ENCODE peak calls at places on chromosomes 4 and X, in five cellular contexts. T is hippocampal formation; C is HT1080; L is AG08396; U is activated CD4-positive, CD25-positive, alpha-beta regulatory T cell. H is an unnamed sample.

GRCh38 chr4:179750374-179750773 is 2308.1 kb upstream of the AGA start:
- DNase-seq in L (no peak), U (no peak), C (peak; percentile 6), T (no peak), H (no peak)

GRCh38 chrX:130253916-130254315 is 14.8 kb downstream of the ZNF280C start:
- DNase-seq in T (no peak), U (no peak), C (no peak), L (no peak), H (no peak)

GRCh38 chr4:112060212-112060611 is 85.0 kb upstream of the FAM241A start:
- DNase-seq in T (no peak), U (no peak), L (no peak), C (peak; percentile 49), H (no peak)

GRCh38 chr4:60241886-60242285 is 958.2 kb upstream of the ADGRL3 start:
- DNase-seq in C (no peak), L (no peak), T (no peak), U (no peak), H (no peak)

GRCh38 chr4:663438-664428 is 10.3 kb downstream of the ATP5ME start:
- DNase-seq in T (no peak), U (peak; percentile 61), L (no peak), C (no peak), H (no peak)

GRCh38 chr4:8690216-8690786 is 97.7 kb downstream of the CPZ start:
- DNase-seq in C (no peak), T (no peak), U (no peak), L (no peak), H (peak; percentile 10)

GRCh38 chr4:142331646-142332045 is 514.5 kb downstream of the INPP4B start:
- DNase-seq in C (no peak), L (peak; percentile 15), U (no peak), T (no peak), H (no peak)

GRCh38 chrX:21645437-21646220 is 12.5 kb downstream of the KLHL34 start:
- DNase-seq in U (no peak), L (no peak), T (no peak), C (peak; percentile 50), H (no peak)

GRCh38 chr4:3747582-3747906 is 18.6 kb upstream of the ADRA2C start:
- DNase-seq in U (no peak), C (no peak), T (no peak), L (peak; percentile 47), H (no peak)

GRCh38 chrX:69615779-69616519 is at the start of gene EDA:
- DNase-seq in U (peak; percentile 18), L (peak; percentile 86), C (peak; percentile 87), T (peak; percentile 83), H (peak; percentile 85)

GRCh38 chr4:106585920-106586349 is 217.4 kb upstream of the GIMD1 start:
- DNase-seq in C (no peak), T (no peak), U (no peak), L (no peak), H (no peak)

GRCh38 chr4:133146574-133147198 is 2.4 kb upstream of the PCDH10 start:
- DNase-seq in U (no peak), C (peak; percentile 39), L (peak; percentile 45), T (no peak), H (no peak)

GRCh38 chrX:68415289-68415688 is 18.0 kb downstream of the OPHN1 start:
- DNase-seq in U (no peak), L (peak; percentile 16), C (peak; percentile 50), T (no peak), H (no peak)

GRCh38 chr4:176001171-176002006 is 64.3 kb upstream of the WDR17 start:
- DNase-seq in L (peak; percentile 18), C (peak; percentile 24), U (no peak), T (peak; percentile 59), H (peak; percentile 45)

GRCh38 chr4:154743683-154744340 is at the start of gene LRAT:
- DNase-seq in T (peak; percentile 44), U (no peak), C (no peak), L (peak; percentile 50), H (peak; percentile 56)

GRCh38 chr4:58749206-58749605 is 1639.0 kb upstream of the IGFBP7 start:
- DNase-seq in U (no peak), L (no peak), T (no peak), C (no peak), H (no peak)

GRCh38 chrX:19902110-19902509 is 14.7 kb upstream of the SH3KBP1 start:
- DNase-seq in L (no peak), C (no peak), U (no peak), T (no peak), H (no peak)

GRCh38 chrX:107480272-107480671 is 30.8 kb downstream of the FRMPD3 start:
- DNase-seq in C (peak; percentile 2), U (no peak), L (no peak), T (no peak), H (no peak)

GRCh38 chrX:13223868-13224555 is 95.8 kb downstream of the ATXN3L start:
- DNase-seq in L (peak; percentile 50), T (no peak), U (no peak), C (peak; percentile 97), H (no peak)